ENCODE peak calls at places on chromosomes 16 and 17, in ten cellular contexts. One of them, this sample, is unnamed.

GRCh38 chr16:1770328-1771071 is 843 bp downstream of the NME3 start:
- DNase-seq in HFFc6: peak
- DNase-seq in choroid plexus epithelial cell: no peak
- DNase-seq in lower leg skin: no peak
- DNase-seq in ascending aorta: no peak
- DNase-seq in HFF-Myc: no peak
- DNase-seq in kidney: peak
- DNase-seq in tibial nerve: peak
- DNase-seq in heart left ventricle: no peak
- DNase-seq in cardiac fibroblast: peak
- DNase-seq in this sample: no peak

GRCh38 chr16:76899767-76900166 is 291.2 kb upstream of the MON1B start:
- DNase-seq in choroid plexus epithelial cell: no peak
- DNase-seq in kidney: no peak
- DNase-seq in HFFc6: no peak
- DNase-seq in cardiac fibroblast: no peak
- DNase-seq in heart left ventricle: no peak
- DNase-seq in ascending aorta: no peak
- DNase-seq in tibial nerve: no peak
- DNase-seq in lower leg skin: no peak
- DNase-seq in HFF-Myc: no peak
- DNase-seq in this sample: no peak

GRCh38 chr16:49458221-49458620 is 84.6 kb downstream of the C16orf78 start:
- DNase-seq in HFF-Myc: no peak
- DNase-seq in HFFc6: no peak
- DNase-seq in heart left ventricle: no peak
- DNase-seq in choroid plexus epithelial cell: no peak
- DNase-seq in tibial nerve: no peak
- DNase-seq in kidney: no peak
- DNase-seq in cardiac fibroblast: no peak
- DNase-seq in lower leg skin: peak
- DNase-seq in ascending aorta: no peak
- DNase-seq in this sample: peak

GRCh38 chr16:3256876-3257465 is 538 bp upstream of the MEFV start:
- DNase-seq in HFF-Myc: no peak
- DNase-seq in kidney: peak
- DNase-seq in cardiac fibroblast: peak
- DNase-seq in ascending aorta: no peak
- DNase-seq in lower leg skin: no peak
- DNase-seq in heart left ventricle: no peak
- DNase-seq in choroid plexus epithelial cell: peak
- DNase-seq in tibial nerve: no peak
- DNase-seq in HFFc6: peak
- DNase-seq in this sample: no peak

GRCh38 chr17:37787055-37787720 is 42.3 kb upstream of the HNF1B start:
- DNase-seq in HFFc6: no peak
- DNase-seq in HFF-Myc: no peak
- DNase-seq in lower leg skin: no peak
- DNase-seq in tibial nerve: no peak
- DNase-seq in ascending aorta: no peak
- DNase-seq in cardiac fibroblast: no peak
- DNase-seq in choroid plexus epithelial cell: no peak
- DNase-seq in heart left ventricle: no peak
- DNase-seq in kidney: peak
- DNase-seq in this sample: no peak

GRCh38 chr16:88108762-88109161 is 157.5 kb downstream of the BANP start:
- DNase-seq in cardiac fibroblast: no peak
- DNase-seq in lower leg skin: no peak
- DNase-seq in ascending aorta: no peak
- DNase-seq in tibial nerve: no peak
- DNase-seq in heart left ventricle: no peak
- DNase-seq in kidney: peak
- DNase-seq in HFF-Myc: no peak
- DNase-seq in HFFc6: no peak
- DNase-seq in choroid plexus epithelial cell: no peak
- DNase-seq in this sample: no peak

GRCh38 chr16:48605518-48606110 is 4.4 kb downstream of the N4BP1 start:
- DNase-seq in ascending aorta: no peak
- DNase-seq in heart left ventricle: no peak
- DNase-seq in lower leg skin: peak
- DNase-seq in HFF-Myc: no peak
- DNase-seq in tibial nerve: no peak
- DNase-seq in choroid plexus epithelial cell: no peak
- DNase-seq in kidney: no peak
- DNase-seq in cardiac fibroblast: no peak
- DNase-seq in HFFc6: no peak
- DNase-seq in this sample: no peak

GRCh38 chr17:17963066-17963465 is 9.1 kb downstream of the TOM1L2 start:
- DNase-seq in lower leg skin: no peak
- DNase-seq in HFFc6: no peak
- DNase-seq in kidney: no peak
- DNase-seq in HFF-Myc: no peak
- DNase-seq in ascending aorta: no peak
- DNase-seq in heart left ventricle: no peak
- DNase-seq in cardiac fibroblast: no peak
- DNase-seq in tibial nerve: no peak
- DNase-seq in choroid plexus epithelial cell: no peak
- DNase-seq in this sample: no peak

GRCh38 chr17:72119963-72120877 is 600 bp upstream of the SOX9 start:
- DNase-seq in HFFc6: peak
- DNase-seq in kidney: peak
- DNase-seq in choroid plexus epithelial cell: peak
- DNase-seq in cardiac fibroblast: peak
- DNase-seq in heart left ventricle: peak
- DNase-seq in tibial nerve: peak
- DNase-seq in ascending aorta: no peak
- DNase-seq in HFF-Myc: no peak
- DNase-seq in lower leg skin: peak
- DNase-seq in this sample: no peak

GRCh38 chr17:34156741-34157589 is 98.1 kb upstream of the CCL2 start:
- DNase-seq in choroid plexus epithelial cell: no peak
- DNase-seq in heart left ventricle: peak
- DNase-seq in kidney: peak
- DNase-seq in cardiac fibroblast: no peak
- DNase-seq in tibial nerve: no peak
- DNase-seq in lower leg skin: no peak
- DNase-seq in ascending aorta: no peak
- DNase-seq in HFF-Myc: no peak
- DNase-seq in HFFc6: no peak
- DNase-seq in this sample: no peak

GRCh38 chr16:54506691-54507090 is 220.1 kb upstream of the IRX3 start:
- DNase-seq in HFFc6: no peak
- DNase-seq in HFF-Myc: no peak
- DNase-seq in heart left ventricle: no peak
- DNase-seq in kidney: no peak
- DNase-seq in cardiac fibroblast: no peak
- DNase-seq in ascending aorta: no peak
- DNase-seq in choroid plexus epithelial cell: peak
- DNase-seq in lower leg skin: no peak
- DNase-seq in tibial nerve: no peak
- DNase-seq in this sample: no peak

GRCh38 chr17:70629902-70630301 is 460.6 kb downstream of the KCNJ2 start:
- DNase-seq in ascending aorta: no peak
- DNase-seq in cardiac fibroblast: peak
- DNase-seq in heart left ventricle: no peak
- DNase-seq in choroid plexus epithelial cell: peak
- DNase-seq in HFF-Myc: no peak
- DNase-seq in HFFc6: no peak
- DNase-seq in tibial nerve: no peak
- DNase-seq in lower leg skin: no peak
- DNase-seq in kidney: no peak
- DNase-seq in this sample: no peak

GRCh38 chr16:69166946-69167930 is 19.7 kb upstream of the SNTB2 start:
- DNase-seq in heart left ventricle: no peak
- DNase-seq in ascending aorta: no peak
- DNase-seq in tibial nerve: no peak
- DNase-seq in cardiac fibroblast: peak
- DNase-seq in choroid plexus epithelial cell: no peak
- DNase-seq in HFFc6: peak
- DNase-seq in lower leg skin: no peak
- DNase-seq in kidney: no peak
- DNase-seq in HFF-Myc: no peak
- DNase-seq in this sample: no peak

GRCh38 chr17:73308017-73308823 is 3.6 kb downstream of the CDC42EP4 start:
- DNase-seq in choroid plexus epithelial cell: peak
- DNase-seq in kidney: peak
- DNase-seq in HFFc6: peak
- DNase-seq in heart left ventricle: peak
- DNase-seq in ascending aorta: no peak
- DNase-seq in HFF-Myc: no peak
- DNase-seq in lower leg skin: peak
- DNase-seq in tibial nerve: peak
- DNase-seq in cardiac fibroblast: peak
- DNase-seq in this sample: no peak

GRCh38 chr16:88317619-88317977 is 65.2 kb upstream of the ZNF469 start:
- DNase-seq in cardiac fibroblast: peak
- DNase-seq in kidney: no peak
- DNase-seq in tibial nerve: no peak
- DNase-seq in lower leg skin: no peak
- DNase-seq in HFF-Myc: no peak
- DNase-seq in heart left ventricle: peak
- DNase-seq in HFFc6: peak
- DNase-seq in choroid plexus epithelial cell: peak
- DNase-seq in ascending aorta: no peak
- DNase-seq in this sample: no peak

GRCh38 chr16:585351-585750 is 4.5 kb upstream of the RAB40C start:
- DNase-seq in cardiac fibroblast: no peak
- DNase-seq in tibial nerve: no peak
- DNase-seq in choroid plexus epithelial cell: no peak
- DNase-seq in HFFc6: no peak
- DNase-seq in HFF-Myc: no peak
- DNase-seq in ascending aorta: no peak
- DNase-seq in lower leg skin: no peak
- DNase-seq in kidney: no peak
- DNase-seq in heart left ventricle: no peak
- DNase-seq in this sample: no peak
- TF ChIP-seq CTCF in cardiac fibroblast: no peak
- TF ChIP-seq CTCF in tibial nerve: no peak
- TF ChIP-seq CTCF in choroid plexus epithelial cell: no peak
- TF ChIP-seq CTCF in HFFc6: peak
- TF ChIP-seq CTCF in HFF-Myc: no peak
- TF ChIP-seq CTCF in ascending aorta: no peak
- TF ChIP-seq CTCF in lower leg skin: no peak
- TF ChIP-seq CTCF in kidney: no peak
- TF ChIP-seq CTCF in heart left ventricle: no peak
- TF ChIP-seq CTCF in this sample: no peak

DNA sequence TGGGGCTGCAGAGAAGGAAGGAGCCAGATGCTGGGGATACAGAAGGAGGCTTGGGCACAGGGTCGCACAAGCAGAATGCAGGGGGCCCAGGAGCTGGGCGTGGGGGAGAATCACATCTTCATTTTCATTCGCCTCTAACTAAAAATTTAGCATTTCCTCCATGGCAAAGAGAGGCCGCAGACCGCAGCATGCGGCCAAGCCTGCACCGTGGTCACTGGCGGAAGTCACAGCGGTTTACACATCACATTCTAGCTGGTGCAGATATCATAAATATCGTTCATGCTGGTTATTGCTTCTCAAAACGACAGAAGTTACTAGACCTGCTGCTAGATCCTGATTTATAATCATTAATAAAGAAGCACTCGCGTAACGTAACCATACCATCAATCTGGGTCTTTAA is 162.0 kb downstream of the NTN1 start:
- DNase-seq in ascending aorta: no peak
- DNase-seq in choroid plexus epithelial cell: no peak
- DNase-seq in lower leg skin: no peak
- DNase-seq in HFFc6: no peak
- DNase-seq in tibial nerve: no peak
- DNase-seq in kidney: no peak
- DNase-seq in HFF-Myc: no peak
- DNase-seq in cardiac fibroblast: no peak
- DNase-seq in heart left ventricle: no peak
- DNase-seq in this sample: no peak
- TF ChIP-seq CTCF in ascending aorta: no peak
- TF ChIP-seq CTCF in choroid plexus epithelial cell: no peak
- TF ChIP-seq CTCF in lower leg skin: no peak
- TF ChIP-seq CTCF in HFFc6: no peak
- TF ChIP-seq CTCF in tibial nerve: no peak
- TF ChIP-seq CTCF in kidney: no peak
- TF ChIP-seq CTCF in HFF-Myc: no peak
- TF ChIP-seq CTCF in cardiac fibroblast: no peak
- TF ChIP-seq CTCF in heart left ventricle: no peak
- TF ChIP-seq CTCF in this sample: no peak

GRCh38 chr16:85010931-85011845 is at the start of gene ZDHHC7:
- DNase-seq in heart left ventricle: peak
- DNase-seq in lower leg skin: peak
- DNase-seq in choroid plexus epithelial cell: peak
- DNase-seq in ascending aorta: peak
- DNase-seq in tibial nerve: peak
- DNase-seq in HFFc6: peak
- DNase-seq in kidney: peak
- DNase-seq in cardiac fibroblast: peak
- DNase-seq in HFF-Myc: no peak
- DNase-seq in this sample: peak
- TF ChIP-seq CTCF in heart left ventricle: no peak
- TF ChIP-seq CTCF in lower leg skin: no peak
- TF ChIP-seq CTCF in choroid plexus epithelial cell: peak
- TF ChIP-seq CTCF in ascending aorta: no peak
- TF ChIP-seq CTCF in tibial nerve: peak
- TF ChIP-seq CTCF in HFFc6: no peak
- TF ChIP-seq CTCF in kidney: no peak
- TF ChIP-seq CTCF in cardiac fibroblast: peak
- TF ChIP-seq CTCF in HFF-Myc: no peak
- TF ChIP-seq CTCF in this sample: no peak

DNA sequence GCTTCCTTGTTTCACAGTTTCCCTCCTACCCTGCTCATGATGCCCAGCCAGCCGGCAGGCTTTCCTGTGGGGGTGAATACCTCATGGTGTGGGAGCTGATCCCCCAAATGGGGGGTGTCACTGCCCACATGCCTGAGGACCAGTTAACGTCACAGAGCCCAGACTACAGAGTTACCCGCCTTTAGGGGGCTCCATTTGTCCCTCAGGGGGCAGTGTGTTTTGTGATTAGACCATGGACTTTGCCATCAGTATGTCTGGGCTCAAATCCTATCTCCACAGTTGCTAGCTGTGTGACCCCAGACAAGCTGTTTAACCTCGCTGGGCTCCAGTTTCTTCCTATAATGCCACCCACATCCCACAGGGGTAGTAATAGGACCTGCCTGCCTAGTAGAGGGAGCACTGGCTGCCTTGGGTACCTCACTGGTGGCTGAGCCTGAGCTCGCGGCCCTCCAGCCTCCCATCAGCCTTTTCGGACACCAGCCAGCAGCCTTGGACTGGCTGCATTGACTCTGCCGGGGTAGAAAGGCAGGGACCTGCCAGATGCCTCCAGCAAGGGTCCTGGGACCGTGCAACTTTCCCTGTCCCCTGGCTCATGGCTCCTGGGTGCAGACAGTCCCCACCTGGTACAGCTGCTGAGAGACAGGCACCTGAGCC is 87.5 kb upstream of the GSE1 start:
- DNase-seq in kidney: peak
- DNase-seq in heart left ventricle: no peak
- DNase-seq in HFFc6: no peak
- DNase-seq in cardiac fibroblast: no peak
- DNase-seq in choroid plexus epithelial cell: no peak
- DNase-seq in lower leg skin: no peak
- DNase-seq in HFF-Myc: no peak
- DNase-seq in tibial nerve: no peak
- DNase-seq in ascending aorta: no peak
- DNase-seq in this sample: no peak
- TF ChIP-seq CTCF in kidney: no peak
- TF ChIP-seq CTCF in heart left ventricle: no peak
- TF ChIP-seq CTCF in HFFc6: no peak
- TF ChIP-seq CTCF in cardiac fibroblast: no peak
- TF ChIP-seq CTCF in choroid plexus epithelial cell: no peak
- TF ChIP-seq CTCF in lower leg skin: no peak
- TF ChIP-seq CTCF in HFF-Myc: no peak
- TF ChIP-seq CTCF in tibial nerve: no peak
- TF ChIP-seq CTCF in ascending aorta: no peak
- TF ChIP-seq CTCF in this sample: no peak

This sample was measured in omental fat pad.